ENCODE peak calls at places on chromosomes 13 and 19, in four cellular contexts. One of them, this sample, is unnamed.

GRCh38 chr19:7337380-7338194 is 11.2 kb upstream of the ARHGEF18 start:
- DNase-seq in GM12878: peak
- DNase-seq in H1: no peak
- DNase-seq in K562: no peak
- DNase-seq in this sample: no peak

GRCh38 chr13:49499889-49500660 is 4.3 kb downstream of the PHF11 start:
- DNase-seq in GM12878: no peak
- DNase-seq in K562: no peak
- DNase-seq in H1: no peak
- DNase-seq in this sample: no peak

GRCh38 chr19:1094978-1095701 is at the start of gene POLR2E:
- DNase-seq in GM12878: peak
- DNase-seq in H1: peak
- DNase-seq in K562: peak
- DNase-seq in this sample: peak

GRCh38 chr13:41457589-41458186 is 338 bp downstream of the RGCC start:
- DNase-seq in GM12878: no peak
- DNase-seq in H1: no peak
- DNase-seq in K562: peak
- DNase-seq in this sample: no peak

GRCh38 chr19:33795370-33796163 is 1.1 kb upstream of the KCTD15 start:
- DNase-seq in K562: peak
- DNase-seq in H1: no peak
- DNase-seq in GM12878: no peak
- DNase-seq in this sample: peak

GRCh38 chr13:105643966-105644365 is 891.5 kb downstream of the EFNB2 start:
- DNase-seq in H1: no peak
- DNase-seq in GM12878: no peak
- DNase-seq in K562: no peak
- DNase-seq in this sample: no peak

GRCh38 chr13:31545616-31546015 is 193.7 kb upstream of the RXFP2 start:
- DNase-seq in H1: no peak
- DNase-seq in K562: no peak
- DNase-seq in GM12878: no peak
- DNase-seq in this sample: no peak

GRCh38 chr13:97491452-97491851 is 57.5 kb downstream of the RAP2A start:
- DNase-seq in K562: no peak
- DNase-seq in H1: no peak
- DNase-seq in GM12878: no peak
- DNase-seq in this sample: peak

GRCh38 chr19:10718205-10719196 is 622 bp downstream of the DNM2 start:
- DNase-seq in K562: peak
- DNase-seq in GM12878: no peak
- DNase-seq in H1: no peak
- DNase-seq in this sample: no peak

GRCh38 chr13:37959284-37959683 is 89.7 kb upstream of the TRPC4 start:
- DNase-seq in GM12878: no peak
- DNase-seq in H1: no peak
- DNase-seq in K562: peak
- DNase-seq in this sample: no peak

GRCh38 chr13:30803791-30804190 is 68.4 kb downstream of the ALOX5AP start:
- DNase-seq in H1: no peak
- DNase-seq in K562: no peak
- DNase-seq in GM12878: no peak
- DNase-seq in this sample: no peak

GRCh38 chr13:50094615-50095293 is 79.5 kb downstream of the KCNRG start:
- DNase-seq in GM12878: no peak
- DNase-seq in K562: no peak
- DNase-seq in H1: no peak
- DNase-seq in this sample: no peak

GRCh38 chr13:28954810-28955209 is 134.7 kb downstream of the MTUS2 start:
- DNase-seq in K562: no peak
- DNase-seq in H1: no peak
- DNase-seq in GM12878: no peak
- DNase-seq in this sample: no peak

GRCh38 chr13:25733696-25734435 is 317.9 kb downstream of the SHISA2 start:
- DNase-seq in GM12878: no peak
- DNase-seq in K562: no peak
- DNase-seq in H1: no peak
- DNase-seq in this sample: no peak

GRCh38 chr13:110302154-110302553 is 4.8 kb downstream of the COL4A1 start:
- DNase-seq in GM12878: no peak
- DNase-seq in H1: no peak
- DNase-seq in K562: no peak
- DNase-seq in this sample: no peak

GRCh38 chr13:59415498-59415897 is 748.2 kb downstream of the DIAPH3 start:
- DNase-seq in H1: no peak
- DNase-seq in K562: no peak
- DNase-seq in GM12878: no peak
- DNase-seq in this sample: no peak

GRCh38 chr13:27125357-27126282 is 46.0 kb downstream of the USP12 start:
- DNase-seq in K562: peak
- DNase-seq in GM12878: no peak
- DNase-seq in H1: no peak
- DNase-seq in this sample: peak

GRCh38 chr13:107867701-107868661 is 347.4 kb downstream of the LIG4 start:
- DNase-seq in GM12878: no peak
- DNase-seq in H1: no peak
- DNase-seq in K562: peak
- DNase-seq in this sample: no peak

GRCh38 chr13:75812751-75813181 is 176.6 kb downstream of the LMO7 start:
- DNase-seq in K562: no peak
- DNase-seq in GM12878: no peak
- DNase-seq in H1: no peak
- DNase-seq in this sample: no peak

GRCh38 chr19:54949412-54949811 is 2.1 kb upstream of the NLRP7 start:
- DNase-seq in GM12878: no peak
- DNase-seq in H1: no peak
- DNase-seq in K562: no peak
- DNase-seq in this sample: no peak
- TF ChIP-seq HDAC6 in GM12878: no peak
- TF ChIP-seq HDAC6 in H1: no peak
- TF ChIP-seq HDAC6 in K562: no peak
- TF ChIP-seq HDAC6 in this sample: no peak

GRCh38 chr19:23378948-23379347 is 16.3 kb downstream of the ZNF91 start:
- DNase-seq in K562: no peak
- DNase-seq in H1: no peak
- DNase-seq in GM12878: no peak
- DNase-seq in this sample: no peak
- TF ChIP-seq HDAC6 in K562: no peak
- TF ChIP-seq HDAC6 in H1: no peak
- TF ChIP-seq HDAC6 in GM12878: no peak
- TF ChIP-seq HDAC6 in this sample: no peak

GRCh38 chr19:41553804-41554203 is 22.2 kb upstream of the CEACAM21 start:
- DNase-seq in H1: no peak
- DNase-seq in K562: no peak
- DNase-seq in GM12878: no peak
- DNase-seq in this sample: no peak

GRCh38 chr19:41551711-41552110 is 24.3 kb upstream of the CEACAM21 start:
- DNase-seq in K562: no peak
- DNase-seq in H1: no peak
- DNase-seq in GM12878: no peak
- DNase-seq in this sample: no peak

GRCh38 chr19:41555752-41556151 is 20.2 kb upstream of the CEACAM21 start:
- DNase-seq in GM12878: no peak
- DNase-seq in K562: no peak
- DNase-seq in H1: no peak
- DNase-seq in this sample: no peak

GRCh38 chr19:41552558-41552957 is 23.4 kb upstream of the CEACAM21 start:
- DNase-seq in K562: no peak
- DNase-seq in H1: no peak
- DNase-seq in GM12878: peak
- DNase-seq in this sample: no peak

GRCh38 chr19:41554902-41555301 is 21.1 kb upstream of the CEACAM21 start:
- DNase-seq in H1: no peak
- DNase-seq in GM12878: no peak
- DNase-seq in K562: no peak
- DNase-seq in this sample: no peak
- TF ChIP-seq HDAC6 in H1: no peak
- TF ChIP-seq HDAC6 in GM12878: no peak
- TF ChIP-seq HDAC6 in K562: no peak
- TF ChIP-seq HDAC6 in this sample: no peak

GRCh38 chr19:4390017-4390861 is 10.1 kb downstream of the SH3GL1 start:
- DNase-seq in H1: peak
- DNase-seq in GM12878: no peak
- DNase-seq in K562: no peak
- DNase-seq in this sample: no peak
- TF ChIP-seq HDAC6 in H1: no peak
- TF ChIP-seq HDAC6 in GM12878: no peak
- TF ChIP-seq HDAC6 in K562: no peak
- TF ChIP-seq HDAC6 in this sample: no peak

GRCh38 chr19:2819540-2820111 is at the start of gene ZNF554:
- DNase-seq in K562: peak
- DNase-seq in GM12878: peak
- DNase-seq in H1: peak
- DNase-seq in this sample: peak
- TF ChIP-seq HDAC6 in K562: no peak
- TF ChIP-seq HDAC6 in GM12878: peak
- TF ChIP-seq HDAC6 in H1: no peak
- TF ChIP-seq HDAC6 in this sample: no peak

GRCh38 chr19:18340237-18340989 is at the start of gene PGPEP1:
- DNase-seq in H1: no peak
- DNase-seq in GM12878: no peak
- DNase-seq in K562: peak
- DNase-seq in this sample: no peak

GRCh38 chr19:18339703-18340102 is 695 bp upstream of the PGPEP1 start:
- DNase-seq in K562: peak
- DNase-seq in H1: no peak
- DNase-seq in GM12878: no peak
- DNase-seq in this sample: no peak

GRCh38 chr19:18338471-18339001 is 1.9 kb upstream of the PGPEP1 start:
- DNase-seq in H1: no peak
- DNase-seq in K562: no peak
- DNase-seq in GM12878: no peak
- DNase-seq in this sample: no peak

GRCh38 chr19:18342090-18342632 is 1.8 kb downstream of the PGPEP1 start:
- DNase-seq in K562: no peak
- DNase-seq in H1: no peak
- DNase-seq in GM12878: no peak
- DNase-seq in this sample: no peak

DNA sequence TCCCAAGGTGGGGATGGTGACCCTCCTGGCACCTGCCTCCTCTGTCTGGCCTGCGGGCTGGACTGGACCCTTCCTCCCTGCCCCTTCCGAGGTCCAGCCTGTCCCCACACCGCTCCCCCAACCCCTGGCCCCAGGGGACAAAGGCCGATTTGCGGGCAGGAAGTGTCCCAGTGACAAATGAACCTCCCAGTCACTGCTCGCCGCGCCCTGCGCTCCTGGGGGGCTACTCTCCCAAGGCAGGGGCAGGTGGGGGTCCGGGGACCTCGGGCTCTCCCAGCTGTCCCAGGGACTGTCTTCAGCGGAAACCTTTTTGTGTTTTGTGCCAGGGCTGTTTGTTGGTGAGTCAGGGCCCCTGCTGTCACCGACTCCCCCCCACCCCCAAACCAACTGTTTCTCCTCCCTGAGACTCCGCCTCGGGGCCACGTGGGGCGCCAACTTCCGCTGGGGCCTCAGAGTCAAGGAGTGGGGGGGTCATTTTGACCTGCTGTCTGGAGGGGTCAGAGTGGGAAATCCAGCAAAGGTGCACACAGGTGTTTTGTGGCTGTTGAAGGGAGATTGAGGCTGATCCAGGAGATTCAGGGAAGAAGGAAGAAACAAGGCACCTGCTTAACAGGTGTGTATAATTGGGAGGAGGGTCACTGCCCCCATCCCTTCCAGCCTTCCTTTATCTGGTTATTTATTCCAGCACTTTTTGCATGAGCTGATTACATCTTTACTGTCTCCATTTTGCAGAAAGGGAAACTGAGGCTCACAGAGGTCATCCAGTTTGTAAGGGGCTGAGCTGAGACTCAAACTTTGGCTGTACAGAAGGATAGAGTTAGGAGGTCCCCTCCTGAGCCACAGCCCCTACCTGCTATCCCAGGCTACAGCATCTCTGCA is 831 bp downstream of the PGPEP1 start:
- DNase-seq in H1: no peak
- DNase-seq in K562: peak
- DNase-seq in GM12878: no peak
- DNase-seq in this sample: peak
- TF ChIP-seq HDAC6 in H1: no peak
- TF ChIP-seq HDAC6 in K562: no peak
- TF ChIP-seq HDAC6 in GM12878: no peak
- TF ChIP-seq HDAC6 in this sample: no peak

This sample was measured in HepG2.